ENCODE peak calls at places on chromosomes 7 and 10, in five cellular contexts. K is SW480, M is ELR, S is ascending aorta, U is aorta. N is an unnamed sample.

GRCh38 chr7:91351374-91351773 is 87.1 kb downstream of the FZD1 start:
- DNase-seq in K (peak), M (peak), S (no peak), U (no peak), N (peak)

GRCh38 chr10:124149681-124150080 is 56.3 kb upstream of the CHST15 start:
- DNase-seq in K (no peak), M (no peak), S (peak), U (no peak), N (no peak)

GRCh38 chr10:122158362-122158761 is 112.7 kb upstream of the BTBD16 start:
- DNase-seq in K (no peak), M (no peak), S (no peak), U (no peak), N (no peak)

GRCh38 chr7:123746055-123746454 is 2.7 kb downstream of the WASL start:
- DNase-seq in K (no peak), M (no peak), S (no peak), U (no peak), N (no peak)

GRCh38 chr10:22319559-22320558 is 1.0 kb upstream of the BMI1 start:
- DNase-seq in K (peak), M (peak), S (no peak), U (no peak), N (peak)

GRCh38 chr7:97024209-97025129 is at the start of gene DLX5:
- DNase-seq in K (peak), M (no peak), S (no peak), U (peak), N (no peak)

GRCh38 chr10:3873728-3874461 is 88.9 kb upstream of the KLF6 start:
- DNase-seq in K (peak), M (peak), S (no peak), U (no peak), N (no peak)

GRCh38 chr7:106421181-106421762 is 136.5 kb upstream of the NAMPT start:
- DNase-seq in K (no peak), M (peak), S (peak), U (peak), N (peak)

GRCh38 chr7:122651451-122651850 is 47.5 kb downstream of the RNF133 start:
- DNase-seq in K (no peak), M (no peak), S (no peak), U (no peak), N (no peak)

GRCh38 chr10:46308666-46309450 is 22.1 kb downstream of the ANTXRL start:
- DNase-seq in K (no peak), M (no peak), S (no peak), U (no peak), N (no peak)

GRCh38 chr10:14584643-14585042 is 190.1 kb downstream of the FAM107B start:
- DNase-seq in K (no peak), M (no peak), S (no peak), U (no peak), N (no peak)

GRCh38 chr10:69438531-69439349 is 12.5 kb upstream of the TSPAN15 start:
- DNase-seq in K (peak), M (peak), S (no peak), U (no peak), N (peak)

GRCh38 chr10:22984066-22984465 is 56.2 kb downstream of the ARMC3 start:
- DNase-seq in K (no peak), M (no peak), S (no peak), U (no peak), N (peak)

GRCh38 chr7:75756340-75757297 is 15.4 kb downstream of the CCL26 start:
- DNase-seq in K (peak), M (peak), S (no peak), U (no peak), N (peak)

N was measured in MCF 10A.